ENCODE peak calls at places on chromosomes 4 and X, in eight cellular contexts. N is right atrium auricular region, I is fibroblast of lung, M is neural progenitor cell, A is hepatocyte, L is HL-60, Z is fibroblast of pulmonary artery, Y is AG09309. W is an unnamed sample.

GRCh38 chrX:16711219-16712115 is 1.0 kb downstream of the CTPS2 start:
- DNase-seq in I (no peak), N (no peak), M (no peak), Z (no peak), L (no peak), Y (no peak), A (peak), W (no peak)

GRCh38 chr4:11904991-11905760 is 476.5 kb upstream of the HS3ST1 start:
- DNase-seq in Y (no peak), M (no peak), N (no peak), A (no peak), I (no peak), L (no peak), Z (peak), W (no peak)

GRCh38 chr4:2932561-2932950 is 30.6 kb downstream of the NOP14 start:
- DNase-seq in N (no peak), I (no peak), A (no peak), L (peak), Y (no peak), Z (no peak), M (no peak), W (no peak)

GRCh38 chrX:137545711-137546651 is 19.9 kb upstream of the ZIC3 start:
- DNase-seq in A (no peak), Y (no peak), L (no peak), N (no peak), Z (no peak), M (peak), I (no peak), W (no peak)

GRCh38 chr4:82543131-82543530 is 18.7 kb downstream of the TMEM150C start:
- DNase-seq in L (no peak), I (no peak), A (no peak), Z (no peak), N (no peak), M (no peak), Y (no peak), W (no peak)

GRCh38 chr4:1578301-1578781 is 105.8 kb downstream of the FAM53A start:
- DNase-seq in I (no peak), A (no peak), N (no peak), L (no peak), M (peak), Z (no peak), Y (no peak), W (no peak)

GRCh38 chr4:128287159-128287870 is at the start of gene PGRMC2:
- DNase-seq in N (peak), Z (peak), L (no peak), A (peak), Y (no peak), M (no peak), I (peak), W (no peak)

GRCh38 chr4:13298655-13299054 is 185.5 kb downstream of the RAB28 start:
- DNase-seq in I (no peak), Z (peak), L (no peak), M (no peak), N (no peak), Y (no peak), A (no peak), W (no peak)

GRCh38 chrX:153184787-153185186 is 5.7 kb downstream of the MAGEA1 start:
- DNase-seq in Z (no peak), I (no peak), A (no peak), N (no peak), Y (no peak), M (no peak), L (no peak), W (no peak)

GRCh38 chrX:71671938-71672337 is 4.6 kb downstream of the LOC101059915 start:
- DNase-seq in Y (no peak), M (no peak), Z (no peak), N (peak), I (no peak), L (no peak), A (no peak), W (no peak)

GRCh38 chr4:10403633-10404445 is 53.4 kb downstream of the ZNF518B start:
- DNase-seq in M (peak), A (peak), L (no peak), I (peak), Y (no peak), N (no peak), Z (peak), W (no peak)

GRCh38 chrX:77788050-77788449 is 2.0 kb upstream of the ATRX start:
- DNase-seq in Z (no peak), Y (peak), I (no peak), L (no peak), N (no peak), M (no peak), A (peak), W (no peak)

GRCh38 chr4:102429553-102429952 is 71.6 kb upstream of the NFKB1 start:
- DNase-seq in I (peak), Y (peak), L (no peak), N (no peak), A (no peak), Z (peak), M (no peak), W (peak)

GRCh38 chr4:48518143-48518542 is 28.1 kb downstream of the ZAR1 start:
- DNase-seq in N (no peak), L (no peak), Z (no peak), I (no peak), A (no peak), M (no peak), Y (no peak), W (no peak)

GRCh38 chrX:110013968-110014367 is 11.1 kb downstream of the TMEM164 start:
- DNase-seq in I (no peak), Y (no peak), A (no peak), N (no peak), Z (no peak), M (no peak), L (no peak), W (no peak)

GRCh38 chr4:118076958-118077766 is 42.9 kb downstream of the NDST3 start:
- DNase-seq in Y (no peak), I (peak), L (peak), M (peak), N (no peak), Z (peak), A (peak), W (peak)

GRCh38 chr4:10204401-10205058 is 87.9 kb upstream of the WDR1 start:
- DNase-seq in N (no peak), Y (peak), I (no peak), Z (peak), A (no peak), M (no peak), L (no peak), W (no peak)

GRCh38 chrX:107678957-107679740 is 50.8 kb downstream of the PRPS1 start:
- DNase-seq in A (peak), I (peak), Y (no peak), M (no peak), Z (peak), N (peak), L (no peak), W (peak)

GRCh38 chr4:170003071-170004070 is 22.8 kb downstream of the MFAP3L start:
- DNase-seq in A (no peak), I (no peak), M (no peak), L (no peak), N (no peak), Z (no peak), Y (no peak), W (no peak)

GRCh38 chr4:8904666-8905065 is 33.0 kb upstream of the HMX1 start:
- DNase-seq in A (no peak), I (no peak), Z (no peak), M (no peak), Y (no peak), N (no peak), L (no peak), W (no peak)

GRCh38 chr4:149987777-149988410 is 90.4 kb upstream of the DCLK2 start:
- DNase-seq in I (no peak), L (no peak), N (no peak), Z (no peak), Y (no peak), A (no peak), M (no peak), W (no peak)

GRCh38 chrX:5852941-5853340 is 375.7 kb downstream of the NLGN4X start:
- DNase-seq in M (no peak), Z (no peak), I (no peak), N (no peak), L (no peak), Y (no peak), A (no peak), W (no peak)

GRCh38 chr4:121269001-121269400 is 104.9 kb upstream of the TNIP3 start:
- DNase-seq in Y (no peak), L (no peak), Z (no peak), N (no peak), M (no peak), I (no peak), A (no peak), W (no peak)

GRCh38 chrX:130715299-130715698 is 187.7 kb downstream of the ENOX2 start:
- DNase-seq in A (no peak), N (no peak), Z (peak), Y (peak), L (no peak), I (peak), M (no peak), W (no peak)

GRCh38 chrX:155966876-155967275 is 30.6 kb upstream of the IL9R start:
- DNase-seq in L (peak), N (no peak), Y (peak), M (peak), I (no peak), Z (peak), A (peak), W (no peak)

GRCh38 chrX:155967653-155968052 is 29.8 kb upstream of the IL9R start:
- DNase-seq in Y (no peak), L (no peak), Z (no peak), I (no peak), M (no peak), A (no peak), N (no peak), W (no peak)

GRCh38 chrX:155962906-155963305 is 34.6 kb upstream of the IL9R start:
- DNase-seq in A (peak), M (no peak), Z (no peak), Y (no peak), N (no peak), L (no peak), I (no peak), W (no peak)

GRCh38 chrX:155968106-155968714 is 29.3 kb upstream of the IL9R start:
- DNase-seq in N (no peak), Z (no peak), Y (no peak), M (no peak), I (no peak), A (no peak), L (no peak), W (no peak)
- H3K4me3 ChIP-seq in N (no peak), Z (no peak), Y (no peak), M (no peak), I (no peak), A (no peak), L (no peak), W (no peak)

GRCh38 chr4:74932832-74933561 is at the start of gene PARM1:
- DNase-seq in M (peak), A (peak), L (peak), Z (peak), N (peak), Y (no peak), I (peak), W (peak)
- TF ChIP-seq CTCF in M (peak), A (peak), L (no peak), Z (peak), N (peak), Y (peak), I (peak), W (peak)

GRCh38 chr4:76950846-76951321 is 1.3 kb downstream of the SEPTIN11 start:
- DNase-seq in I (peak), Z (peak), L (no peak), N (no peak), Y (no peak), M (peak), A (peak), W (no peak)
- H3K4me3 ChIP-seq in I (peak), Z (peak), L (peak), N (peak), Y (peak), M (peak), A (peak), W (peak)

GRCh38 chr4:95095352-95095974 is 337.7 kb downstream of the BMPR1B start:
- DNase-seq in N (no peak), M (peak), Y (peak), I (peak), L (no peak), Z (peak), A (peak), W (no peak)
- TF ChIP-seq CTCF in N (no peak), M (peak), Y (peak), I (peak), L (no peak), Z (peak), A (peak), W (peak)

GRCh38 chr4:17492058-17492741 is 19.7 kb downstream of the QDPR start:
- DNase-seq in M (no peak), Y (no peak), N (no peak), Z (no peak), I (no peak), L (no peak), A (no peak), W (no peak)
- H3K4me3 ChIP-seq in M (no peak), Y (no peak), N (no peak), Z (no peak), I (no peak), L (no peak), A (no peak), W (no peak)

DNA sequence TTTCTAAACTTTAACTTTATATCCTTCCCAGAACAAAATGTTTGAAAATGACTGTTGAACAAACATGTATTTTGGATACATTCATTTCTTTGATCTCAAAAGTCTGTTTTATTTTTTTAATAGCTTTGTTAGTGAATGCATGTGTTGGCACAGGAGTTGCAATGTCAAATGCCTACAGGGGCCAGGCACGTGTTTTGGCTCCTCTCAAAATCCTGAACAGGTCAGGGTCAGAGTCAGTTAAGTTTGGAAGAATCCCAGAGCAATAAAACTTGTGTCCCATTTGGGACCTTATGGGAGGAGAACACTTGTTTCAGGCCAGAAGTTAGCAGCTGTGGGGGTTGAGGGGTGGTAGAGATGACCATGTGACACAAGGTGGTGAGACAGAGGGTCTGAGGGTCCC is 29.0 kb upstream of the CCDC110 start:
- DNase-seq in I (no peak), Y (no peak), A (no peak), N (no peak), L (no peak), M (no peak), Z (no peak), W (no peak)
- TF ChIP-seq CTCF in I (no peak), Y (no peak), A (no peak), N (no peak), L (no peak), M (no peak), Z (no peak), W (no peak)

DNA sequence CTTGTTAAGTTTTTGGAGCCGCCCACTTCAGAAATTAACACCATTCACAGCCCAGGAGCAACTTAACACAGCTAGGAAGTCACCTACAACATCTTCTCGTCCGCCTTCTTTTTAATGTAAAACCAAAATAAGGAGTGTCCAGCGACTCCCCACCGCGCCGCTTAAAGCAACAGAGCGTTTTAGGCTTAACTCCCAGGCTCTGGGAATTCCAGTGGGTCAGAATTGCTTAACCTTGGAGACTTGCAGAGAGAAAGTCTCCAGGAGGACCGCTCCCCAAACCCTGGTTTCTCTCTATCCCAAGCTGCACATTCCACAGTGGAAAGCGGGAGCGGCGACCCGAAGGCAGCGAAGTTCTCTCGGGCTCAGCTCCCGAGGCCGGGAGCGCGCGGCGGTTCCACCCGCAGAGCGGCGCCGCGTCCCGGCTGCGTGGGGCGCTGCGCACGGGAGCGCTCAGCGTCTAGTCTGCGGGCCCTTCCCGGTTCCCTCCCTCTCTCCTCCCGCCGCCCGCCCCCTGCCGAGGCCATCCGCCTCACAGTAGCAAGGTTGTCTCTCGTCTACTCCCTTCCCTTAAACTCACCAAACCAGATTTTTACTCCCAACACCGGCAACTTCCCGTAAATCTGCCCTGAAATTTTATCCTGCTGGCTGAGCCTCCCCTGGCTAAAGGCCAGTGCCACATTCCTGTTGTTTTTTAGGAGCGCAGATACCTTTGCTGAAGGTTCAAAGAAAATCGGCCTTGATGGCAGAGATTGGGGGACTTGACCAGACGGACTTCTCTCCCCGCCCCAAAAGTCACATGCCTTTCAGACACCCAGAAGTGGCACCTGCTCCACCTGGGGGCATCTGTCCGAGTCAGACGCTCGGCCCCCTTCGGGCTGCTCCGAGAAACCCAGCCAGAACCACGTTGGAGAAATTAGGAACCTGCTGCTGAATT is at the start of gene RBM47:
- DNase-seq in L (peak), M (peak), Y (no peak), I (peak), N (no peak), Z (peak), A (peak), W (no peak)
- H3K4me3 ChIP-seq in L (peak), M (peak), Y (peak), I (peak), N (peak), Z (peak), A (peak), W (peak)

GRCh38 chr4:107930821-107931774 is at the start of gene CYP2U1:
- DNase-seq in I (peak), A (peak), L (peak), M (peak), Z (peak), N (peak), Y (no peak), W (no peak)
- TF ChIP-seq CTCF in I (no peak), A (no peak), L (no peak), M (peak), Z (no peak), N (no peak), Y (no peak), W (no peak)

W was measured in HFF-Myc.